ENCODE peak calls at places on chromosome 15, in nine cellular contexts. V is endothelial cell of umbilical vein, G is Peyer's patch, U is astrocyte, P is prostate gland, Q is NT2/D1, O is upper lobe of right lung, E is adipocyte, M is pancreas. F is an unnamed sample.

GRCh38 chr15:74631087-74631385 is 15.4 kb downstream of the CLK3 start:
- DNase-seq in V (no peak), E (no peak), M (no peak), U (no peak), O (no peak), P (no peak), Q (no peak), G (no peak), F (no peak)

GRCh38 chr15:63332367-63333078 is 49.1 kb downstream of the CA12 start:
- DNase-seq in V (peak; percentile 83), Q (no peak), U (peak; percentile 82), E (peak; percentile 84), M (no peak), P (no peak), G (no peak), O (no peak), F (peak; percentile 91)

GRCh38 chr15:50675524-50676144 is 11.0 kb downstream of the TRPM7 start:
- DNase-seq in O (no peak), E (peak; percentile 80), M (no peak), G (no peak), V (peak; percentile 69), U (no peak), Q (no peak), P (no peak), F (no peak)

GRCh38 chr15:38028869-38029268 is 94.4 kb downstream of the TMCO5A start:
- DNase-seq in Q (no peak), O (no peak), V (no peak), P (no peak), E (peak; percentile 53), M (no peak), U (peak; percentile 15), G (no peak), F (no peak)

GRCh38 chr15:68224108-68224507 is 5.4 kb downstream of the CLN6 start:
- DNase-seq in E (no peak), O (no peak), Q (no peak), V (no peak), U (no peak), P (no peak), G (no peak), M (no peak), F (no peak)

GRCh38 chr15:62244762-62245161 is 79.7 kb upstream of the C2CD4B start:
- DNase-seq in U (no peak), E (no peak), O (no peak), V (no peak), Q (no peak), M (peak; percentile 71), P (no peak), G (no peak), F (no peak)

GRCh38 chr15:81113861-81114261 is 20.2 kb upstream of the CFAP161 start:
- DNase-seq in O (no peak), U (peak; percentile 13), G (no peak), V (peak; percentile 14), E (peak; percentile 77), P (no peak), M (no peak), Q (no peak), F (peak; percentile 39)

GRCh38 chr15:81229596-81229995 is 32.9 kb downstream of the IL16 start:
- DNase-seq in M (no peak), P (no peak), Q (no peak), O (no peak), G (no peak), U (no peak), V (no peak), E (peak; percentile 36), F (peak; percentile 59)

GRCh38 chr15:40097968-40098476 is 10.7 kb downstream of the BMF start:
- DNase-seq in V (peak; percentile 72), U (no peak), P (peak; percentile 42), O (peak; percentile 67), G (peak; percentile 65), E (no peak), M (peak; percentile 63), Q (no peak), F (no peak)

GRCh38 chr15:74318376-74319137 is 48.9 kb downstream of the CYP11A1 start:
- DNase-seq in P (no peak), G (no peak), O (no peak), V (no peak), M (no peak), U (no peak), E (peak; percentile 59), Q (no peak), F (no peak)

GRCh38 chr15:38169982-38170381 is 82.7 kb upstream of the SPRED1 start:
- DNase-seq in V (no peak), U (no peak), G (no peak), M (no peak), P (no peak), O (no peak), Q (no peak), E (peak; percentile 86), F (no peak)

GRCh38 chr15:43230640-43231115 is 9.9 kb upstream of the EPB42 start:
- DNase-seq in P (no peak), M (no peak), O (no peak), Q (no peak), G (no peak), V (no peak), E (no peak), U (no peak), F (peak; percentile 11)

GRCh38 chr15:35545316-35545824 is 595 bp downstream of the DPH6 start:
- DNase-seq in O (peak; percentile 71), P (peak; percentile 25), E (peak; percentile 74), M (peak; percentile 61), Q (no peak), V (peak; percentile 77), U (peak; percentile 59), G (no peak), F (peak; percentile 57)

DNA sequence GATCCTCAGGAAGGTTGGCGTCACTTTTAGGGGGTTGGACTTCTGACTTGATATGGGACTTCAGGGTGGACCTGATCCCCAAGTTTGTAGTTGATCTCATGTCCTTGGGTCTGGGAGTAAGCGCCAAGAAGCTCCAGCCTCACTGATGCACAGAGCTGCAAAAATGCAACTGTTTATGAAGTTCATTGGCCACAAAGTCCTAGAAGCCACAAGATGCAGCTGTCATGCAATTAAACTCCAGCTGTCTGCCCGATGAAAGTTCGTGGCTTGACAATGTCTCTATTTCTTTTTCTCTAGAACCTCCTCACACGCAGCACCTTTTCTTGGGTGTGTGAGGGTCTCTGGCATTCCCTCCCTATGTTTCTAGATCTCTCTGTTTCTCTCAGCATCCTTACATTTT is 9.2 kb upstream of the ACAN start:
- DNase-seq in V (no peak), E (no peak), O (no peak), G (no peak), Q (no peak), P (no peak), U (no peak), M (no peak), F (no peak)
- H3K27me3 ChIP-seq in V (peaks cover 2% of the 10 kb centered on the region), E (peaks cover 42% of the 10 kb centered on the region), O (peaks cover 41% of the 10 kb centered on the region), G (no peaks in the 10 kb centered on the region), Q (no peaks in the 10 kb centered on the region), P (no peaks in the 10 kb centered on the region), U (peaks cover 19% of the 10 kb centered on the region), M (no peaks in the 10 kb centered on the region), F (no peaks in the 10 kb centered on the region)

GRCh38 chr15:76234337-76234889 is 76.9 kb downstream of the ETFA start:
- DNase-seq in M (no peak), O (no peak), V (no peak), P (no peak), U (no peak), Q (peak; percentile 28), G (no peak), E (no peak), F (no peak)
- H3K27me3 ChIP-seq in M (no peaks in the 10 kb centered on the region), O (no peaks in the 10 kb centered on the region), V (no peaks in the 10 kb centered on the region), P (no peaks in the 10 kb centered on the region), U (no peaks in the 10 kb centered on the region), Q (no peaks in the 10 kb centered on the region), G (no peaks in the 10 kb centered on the region), E (no peaks in the 10 kb centered on the region), F (no peaks in the 10 kb centered on the region)

DNA sequence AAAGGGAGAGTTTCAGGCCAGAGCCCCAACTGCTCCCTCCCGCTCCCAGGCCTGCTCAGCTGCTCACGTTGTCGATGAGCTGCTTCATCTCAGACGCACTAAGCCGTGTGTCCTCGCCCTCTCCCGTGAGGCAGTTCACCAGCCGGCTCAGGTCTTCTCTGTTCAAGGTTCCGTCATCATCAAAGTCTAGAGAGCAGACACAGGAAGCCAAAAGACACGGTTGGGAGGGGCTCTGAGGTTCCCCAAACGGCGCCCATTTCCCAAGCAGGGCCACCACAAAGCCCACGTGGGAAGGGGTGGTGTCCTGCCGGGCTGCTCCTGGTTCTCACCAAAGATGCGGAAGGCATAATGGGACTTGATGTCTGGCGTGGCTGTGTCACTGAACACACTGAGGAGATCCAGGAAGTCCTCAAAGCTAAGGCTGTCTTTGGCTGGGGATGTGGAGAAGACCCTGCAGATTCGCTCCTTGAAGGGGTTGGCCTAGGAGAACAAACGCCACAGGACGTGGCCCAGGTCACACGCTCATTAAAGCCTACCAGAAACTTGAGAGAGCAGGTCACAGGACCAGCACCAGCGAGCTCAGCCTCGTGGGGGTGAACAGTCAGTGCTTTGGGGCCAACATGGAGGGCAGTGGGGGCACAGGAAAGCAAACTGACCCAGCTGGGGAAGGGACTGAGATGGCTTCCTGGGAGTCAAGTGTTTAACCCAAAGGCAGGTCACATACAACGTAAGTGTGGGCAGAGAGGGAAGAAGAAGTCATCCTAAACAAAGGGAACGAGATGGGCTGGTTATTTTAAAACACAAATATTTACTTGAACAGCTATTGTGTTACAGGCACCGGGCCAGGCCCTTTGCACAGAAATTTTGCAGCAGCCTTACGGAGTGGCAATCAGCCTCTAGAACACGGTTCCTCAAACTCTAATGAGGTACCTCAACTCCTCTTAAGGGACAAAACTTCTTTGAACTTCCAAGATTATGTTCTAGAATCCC is 2.4 kb downstream of the CIB1 start:
- DNase-seq in P (peak; percentile 71), V (no peak), M (no peak), Q (no peak), O (peak; percentile 78), E (no peak), U (no peak), G (peak; percentile 61), F (no peak)
- H3K27me3 ChIP-seq in P (no peaks in the 10 kb centered on the region), V (no peaks in the 10 kb centered on the region), M (no peaks in the 10 kb centered on the region), Q (no peaks in the 10 kb centered on the region), O (no peaks in the 10 kb centered on the region), E (no peaks in the 10 kb centered on the region), U (no peaks in the 10 kb centered on the region), G (no peaks in the 10 kb centered on the region), F (no peaks in the 10 kb centered on the region)

DNA sequence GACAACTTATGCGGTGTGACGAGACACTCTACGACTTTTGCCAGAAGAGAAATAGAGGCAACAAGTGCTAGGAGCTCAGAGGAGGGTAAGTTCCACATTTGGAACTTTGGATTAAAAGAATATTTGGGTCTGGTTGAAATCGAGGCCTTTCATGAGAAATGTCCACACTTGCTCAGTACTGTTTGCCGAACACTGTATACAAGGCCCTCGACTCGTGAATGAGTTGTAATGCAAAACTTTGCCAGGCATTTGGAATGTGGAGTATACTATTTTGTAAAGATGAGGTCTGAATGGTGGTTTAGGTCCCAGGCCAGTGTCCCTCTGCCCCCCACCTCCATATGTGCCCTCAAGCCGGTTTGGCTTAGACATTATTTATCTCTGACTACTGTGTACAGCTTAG is 73.9 kb downstream of the IGF1R start:
- DNase-seq in M (no peak), E (no peak), G (no peak), U (no peak), O (no peak), V (no peak), P (no peak), Q (no peak), F (no peak)
- H3K27me3 ChIP-seq in M (no peaks in the 10 kb centered on the region), E (no peaks in the 10 kb centered on the region), G (no peaks in the 10 kb centered on the region), U (no peaks in the 10 kb centered on the region), O (no peaks in the 10 kb centered on the region), V (no peaks in the 10 kb centered on the region), P (no peaks in the 10 kb centered on the region), Q (no peaks in the 10 kb centered on the region), F (no peaks in the 10 kb centered on the region)

DNA sequence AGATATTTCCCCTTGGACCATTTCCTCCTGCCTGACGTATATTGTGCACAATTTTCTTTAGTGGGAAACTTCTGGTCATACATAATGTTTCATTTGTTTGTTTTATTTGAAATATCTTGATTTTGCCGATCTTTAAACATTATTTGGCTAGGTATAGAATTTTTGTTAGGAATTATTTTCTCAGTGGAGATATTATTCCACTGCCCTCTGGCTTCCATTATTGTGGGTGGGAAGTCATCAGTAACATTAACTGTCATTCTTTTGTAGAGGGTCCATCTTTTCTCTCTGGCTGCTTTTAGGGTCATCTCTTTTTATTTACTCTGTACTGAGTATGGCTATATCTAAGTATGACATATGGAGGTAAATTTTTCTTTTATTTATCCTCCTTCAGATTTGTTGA is 135.5 kb upstream of the LIPC start:
- DNase-seq in E (no peak), O (no peak), P (no peak), G (no peak), Q (no peak), M (no peak), U (no peak), V (no peak), F (no peak)
- H3K27me3 ChIP-seq in E (peaks cover under 1% of the 10 kb centered on the region), O (no peaks in the 10 kb centered on the region), P (no peaks in the 10 kb centered on the region), G (no peaks in the 10 kb centered on the region), Q (no peaks in the 10 kb centered on the region), M (no peaks in the 10 kb centered on the region), U (no peaks in the 10 kb centered on the region), V (peaks cover 12% of the 10 kb centered on the region), F (no peaks in the 10 kb centered on the region)

F was measured in MG63.